ENCODE peak calls at places on chromosomes 4 and X, in six cellular contexts. E, Q, D, P, W and Z are unnamed samples. For H3K36me3, the result is how much of the 10 kb centered on the place peaks cover.

GRCh38 chrX:87160435-87161010 is 357.1 kb upstream of the KLHL4 start:
- DNase-seq in E (no peak), Q (no peak), D (no peak), P (no peak), W (no peak), Z (no peak)

GRCh38 chr4:22720091-22720490 is 27.4 kb downstream of the GBA3 start:
- DNase-seq in E (no peak), Q (no peak), D (no peak), P (no peak), W (no peak), Z (no peak)

GRCh38 chrX:151896734-151897474 is 15.8 kb upstream of the MAGEA4 start:
- DNase-seq in E (no peak), Q (no peak), D (no peak), P (no peak), W (no peak), Z (no peak)

GRCh38 chr4:37000281-37000680 is 244.3 kb upstream of the NWD2 start:
- DNase-seq in E (no peak), Q (no peak), D (no peak), P (no peak), W (no peak), Z (no peak)

GRCh38 chr4:83931659-83932058 is 395.8 kb downstream of the GPAT3 start:
- DNase-seq in E (no peak), Q (no peak), D (no peak), P (no peak), W (no peak), Z (no peak)

GRCh38 chrX:150256297-150256650 is 106.8 kb upstream of the MAMLD1 start:
- DNase-seq in E (no peak), Q (no peak), D (no peak), P (no peak), W (no peak), Z (no peak)

GRCh38 chr4:124478518-124478917 is 234.0 kb downstream of the ANKRD50 start:
- DNase-seq in E (no peak), Q (no peak), D (no peak), P (peak), W (no peak), Z (no peak)

GRCh38 chrX:13645464-13646153 is 7.3 kb upstream of the TCEANC start:
- DNase-seq in E (no peak), Q (no peak), D (no peak), P (no peak), W (no peak), Z (no peak)

GRCh38 chr4:10715696-10716095 is 31.1 kb upstream of the CLNK start:
- DNase-seq in E (no peak), Q (no peak), D (no peak), P (no peak), W (no peak), Z (no peak)

GRCh38 chr4:130747842-130748241 is 1651.9 kb downstream of the C4orf33 start:
- DNase-seq in E (no peak), Q (no peak), D (no peak), P (no peak), W (no peak), Z (no peak)

GRCh38 chr4:5956285-5957021 is 61.8 kb downstream of the C4orf50 start:
- DNase-seq in E (no peak), Q (no peak), D (no peak), P (peak), W (peak), Z (peak)

GRCh38 chrX:40148439-40149285 is 50.9 kb upstream of the BCOR start:
- DNase-seq in E (no peak), Q (no peak), D (no peak), P (peak), W (no peak), Z (no peak)

GRCh38 chrX:18674417-18674787 is 2.5 kb upstream of the RS1 start:
- DNase-seq in E (peak), Q (peak), D (peak), P (peak), W (no peak), Z (peak)

GRCh38 chr4:141126769-141127168 is 6.5 kb downstream of the RNF150 start:
- DNase-seq in E (no peak), Q (no peak), D (no peak), P (no peak), W (no peak), Z (no peak)

GRCh38 chr4:118989098-118990080 is 100.7 kb downstream of the SYNPO2 start:
- DNase-seq in E (no peak), Q (no peak), D (no peak), P (no peak), W (no peak), Z (no peak)
- H3K27ac ChIP-seq in E (peak), Q (peak), D (no peak), P (peak), W (peak), Z (no peak)

DNA sequence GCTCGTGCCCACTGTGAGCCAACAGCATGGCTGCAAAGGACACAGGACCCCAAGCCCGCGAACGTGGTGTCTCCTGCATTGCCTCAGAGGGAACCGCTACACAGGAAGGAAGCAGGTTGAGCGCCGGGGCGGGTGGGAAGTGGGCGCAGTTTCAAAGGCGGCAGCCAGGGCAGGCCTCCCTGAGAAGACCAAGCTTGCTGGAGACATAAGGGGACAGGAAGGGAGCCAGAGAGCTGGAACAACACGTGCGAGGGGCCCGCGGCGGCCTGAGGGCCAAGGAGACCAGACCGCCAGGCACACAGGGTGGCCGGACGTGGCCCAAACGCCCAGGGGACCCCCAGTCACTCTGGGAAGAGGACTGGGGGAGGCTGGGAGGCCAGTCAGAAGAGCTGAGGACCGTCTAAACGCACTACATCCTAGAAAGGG is 32.0 kb downstream of the CTBP1 start:
- DNase-seq in E (no peak), Q (no peak), D (no peak), P (no peak), W (peak), Z (no peak)
- H3K36me3 ChIP-seq in E (half or more), Q (half or more), D (under half), P (half or more), W (half or more), Z (under half)

DNA sequence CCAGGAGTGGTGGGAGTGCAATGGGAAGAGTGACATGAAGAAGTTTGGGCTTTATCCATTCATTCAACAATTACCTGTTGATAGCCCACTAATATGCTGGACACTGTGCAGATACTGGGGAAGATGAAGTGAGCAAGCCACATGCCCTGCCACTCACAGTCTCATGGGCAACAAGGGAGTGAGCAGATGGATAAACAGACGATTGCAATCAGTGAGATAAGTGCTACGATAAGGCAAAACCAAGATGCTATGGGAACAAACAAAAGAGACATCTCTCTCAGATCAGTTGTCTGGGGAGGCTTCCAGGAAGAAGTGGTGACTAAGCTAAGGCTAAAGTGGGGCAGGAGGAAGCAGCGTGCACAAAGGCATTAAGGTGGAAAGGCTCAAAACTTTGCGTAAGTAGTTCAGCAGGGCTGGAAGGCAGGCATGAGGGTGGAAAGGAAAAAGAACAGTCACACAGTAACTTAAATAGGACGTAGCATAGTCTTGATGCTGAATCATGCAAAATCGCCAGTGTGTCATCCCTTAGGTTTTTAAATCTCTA is 31.7 kb downstream of the GAB3 start:
- DNase-seq in E (no peak), Q (no peak), D (no peak), P (no peak), W (peak), Z (no peak)
- H3K27ac ChIP-seq in E (no peak), Q (peak), D (no peak), P (no peak), W (peak), Z (no peak)

GRCh38 chrX:154354516-154354915 is 19.9 kb downstream of the FLNA start:
- DNase-seq in E (no peak), Q (no peak), D (no peak), P (no peak), W (no peak), Z (no peak)
- H3K36me3 ChIP-seq in E (half or more), Q (half or more), D (under half), P (half or more), W (half or more), Z (under half)

DNA sequence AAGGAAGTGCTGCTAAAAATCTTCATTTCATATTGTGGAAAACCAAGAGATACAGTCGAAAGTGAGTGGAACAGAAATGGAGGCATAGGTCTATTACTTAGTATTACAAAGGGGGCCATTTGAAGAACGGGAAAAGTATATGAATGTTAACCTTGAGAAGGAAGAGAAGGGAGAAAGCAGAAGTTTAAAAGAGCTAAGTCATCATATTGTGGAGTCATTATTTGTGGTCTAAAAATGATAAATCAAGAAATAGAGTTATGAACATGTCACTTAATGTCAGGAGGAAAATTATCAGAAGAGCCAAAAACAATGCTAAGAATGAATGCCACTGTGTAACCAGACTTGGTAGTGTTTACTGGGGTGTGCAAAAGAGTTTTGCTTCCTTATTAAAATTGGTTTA is 589.5 kb upstream of the LCORL start:
- DNase-seq in E (no peak), Q (no peak), D (no peak), P (no peak), W (no peak), Z (no peak)
- H3K27ac ChIP-seq in E (no peak), Q (no peak), D (no peak), P (no peak), W (no peak), Z (no peak)

GRCh38 chrX:17078031-17078730 is 131.7 kb downstream of the REPS2 start:
- DNase-seq in E (no peak), Q (no peak), D (no peak), P (no peak), W (no peak), Z (no peak)

GRCh38 chrX:17081969-17082368 is 135.5 kb downstream of the REPS2 start:
- DNase-seq in E (no peak), Q (no peak), D (no peak), P (no peak), W (no peak), Z (no peak)

GRCh38 chrX:17086317-17086716 is 139.9 kb downstream of the REPS2 start:
- DNase-seq in E (no peak), Q (no peak), D (no peak), P (no peak), W (no peak), Z (no peak)

GRCh38 chrX:17081535-17081934 is 135.1 kb downstream of the REPS2 start:
- DNase-seq in E (no peak), Q (no peak), D (no peak), P (no peak), W (no peak), Z (no peak)

DNA sequence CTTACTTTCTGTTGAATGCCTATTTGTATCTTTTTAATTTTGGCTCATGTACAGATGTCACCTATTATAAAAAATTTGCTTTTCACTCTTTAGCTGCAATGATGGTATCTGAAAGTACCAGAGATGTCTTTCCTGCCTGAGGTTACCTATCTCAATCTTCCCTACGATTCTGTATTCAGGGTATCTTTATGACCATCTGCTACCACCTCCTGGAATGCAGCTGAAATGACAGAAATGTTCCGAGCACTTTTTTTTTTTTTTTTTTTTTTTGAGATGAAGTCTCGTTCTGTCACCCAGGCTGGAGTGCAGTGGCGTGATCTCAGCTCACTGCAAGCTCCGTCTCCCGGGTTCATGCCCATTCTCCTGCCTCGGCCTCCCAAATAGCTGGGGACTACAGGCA is 136.4 kb downstream of the REPS2 start:
- DNase-seq in E (no peak), Q (no peak), D (no peak), P (peak), W (no peak), Z (no peak)
- H3K36me3 ChIP-seq in E (under half), Q (under half), D (under half), P (under half), W (under half), Z (under half)

GRCh38 chr4:70753630-70754029 is 31.9 kb downstream of the RUFY3 start:
- DNase-seq in E (no peak), Q (no peak), D (no peak), P (no peak), W (no peak), Z (no peak)

GRCh38 chr4:70754470-70754869 is 32.7 kb downstream of the RUFY3 start:
- DNase-seq in E (no peak), Q (no peak), D (no peak), P (no peak), W (no peak), Z (no peak)

GRCh38 chr4:70759126-70759525 is 37.4 kb downstream of the RUFY3 start:
- DNase-seq in E (no peak), Q (no peak), D (no peak), P (no peak), W (no peak), Z (no peak)

GRCh38 chr4:70759627-70760026 is 37.9 kb downstream of the RUFY3 start:
- DNase-seq in E (no peak), Q (no peak), D (no peak), P (no peak), W (no peak), Z (no peak)

DNA sequence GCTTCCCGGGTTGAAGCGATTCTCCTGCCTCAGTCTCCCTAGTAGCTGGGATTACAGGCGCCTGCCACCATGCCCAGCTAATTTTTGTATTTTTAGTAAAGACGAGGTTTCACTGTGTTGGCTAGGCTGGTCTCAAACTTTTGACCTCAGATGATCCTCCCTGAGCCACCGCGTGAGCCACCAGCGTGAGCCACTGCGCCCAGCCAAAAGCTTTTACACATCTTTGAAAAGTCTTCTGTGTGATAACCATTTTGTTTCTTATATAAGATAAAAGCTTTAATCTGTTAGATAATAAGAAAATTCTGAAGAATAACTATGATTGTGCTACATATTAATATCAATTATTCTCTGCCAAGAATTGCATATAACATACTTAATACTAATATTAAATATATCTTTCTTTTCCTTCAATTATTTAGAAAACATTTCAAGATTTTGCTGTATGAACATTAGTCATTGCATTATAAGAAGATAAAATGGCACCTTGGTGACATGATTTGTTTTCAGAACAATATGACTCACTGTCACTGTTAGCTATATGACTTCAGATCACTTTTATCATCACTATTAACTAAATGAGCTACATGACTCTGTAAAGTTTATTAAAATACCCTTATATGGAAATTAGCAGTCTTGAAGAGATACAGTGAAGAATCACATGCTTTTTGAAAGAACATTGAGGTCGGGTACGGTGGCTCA is 33.4 kb downstream of the RUFY3 start:
- DNase-seq in E (no peak), Q (no peak), D (no peak), P (no peak), W (no peak), Z (no peak)
- H3K27ac ChIP-seq in E (no peak), Q (no peak), D (no peak), P (no peak), W (no peak), Z (no peak)

DNA sequence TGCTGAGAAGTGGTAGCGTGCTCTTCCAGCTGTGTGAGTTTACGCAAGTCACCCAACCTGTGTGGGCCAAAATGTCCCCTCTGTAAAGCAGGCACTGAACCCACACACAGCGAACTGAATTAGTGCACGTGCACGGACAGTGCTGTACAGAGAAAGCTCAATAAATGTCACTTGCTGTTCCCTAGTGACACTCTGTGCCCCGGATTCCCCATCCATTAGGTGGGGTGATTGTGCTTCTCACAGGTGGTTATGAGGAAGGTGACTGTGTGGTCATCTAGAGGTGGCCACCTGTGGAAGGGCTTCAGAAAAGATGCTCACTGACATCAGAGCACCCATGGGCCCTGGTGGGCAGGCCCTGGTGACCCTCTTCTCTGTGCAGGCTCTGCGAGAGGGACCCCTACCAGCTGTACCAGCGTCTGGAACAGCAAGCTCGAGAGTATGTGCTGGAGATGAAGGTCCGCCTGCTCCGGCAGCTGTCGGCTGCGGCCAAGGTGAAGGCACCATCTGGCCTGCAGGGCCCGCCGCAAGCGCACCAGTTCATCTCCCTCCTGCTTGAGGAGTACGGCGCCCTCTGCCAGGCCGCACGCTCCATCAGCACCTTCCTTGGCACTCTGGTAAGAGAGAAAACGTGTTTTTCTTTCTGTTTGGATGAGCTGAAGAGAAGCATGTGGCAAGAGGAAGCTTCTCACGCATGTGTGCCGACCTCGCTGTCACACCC is 94.3 kb downstream of the FAM193A start:
- DNase-seq in E (no peak), Q (peak), D (no peak), P (no peak), W (no peak), Z (peak)
- H3K36me3 ChIP-seq in E (under half), Q (half or more), D (under half), P (under half), W (under half), Z (under half)